ENCODE peak calls at places on chromosome 1, in ten cellular contexts. N is AG04450; P is thoracic aorta; K is Right ventricle myocardium superior; L is ELF-1; U is HFF-Myc; R is omental fat pad; W is NCI-H1417; T is stimulated activated CD4-positive, alpha-beta T cell treated with anti-CD3 and anti-CD28 coated beads, Interleukin-4, amount 100 ng/mL, for 48 hours; A is T-cell. B is an unnamed sample.

GRCh38 chr1:209880051-209880450 is 52.3 kb downstream of the UTP25 start:
- DNase-seq in A (no peak), N (no peak), K (no peak), U (no peak), R (no peak), W (peak), L (no peak), T (no peak), P (no peak), B (no peak)

GRCh38 chr1:78533536-78533935 is 42.8 kb downstream of the PTGFR start:
- DNase-seq in K (no peak), A (no peak), N (no peak), T (no peak), W (no peak), P (no peak), U (no peak), R (no peak), L (no peak), B (no peak)

GRCh38 chr1:169235568-169235967 is 129.1 kb downstream of the ATP1B1 start:
- DNase-seq in U (no peak), P (no peak), N (no peak), K (no peak), T (no peak), R (no peak), W (no peak), L (no peak), A (no peak), B (no peak)

GRCh38 chr1:231971397-231972233 is 345.0 kb downstream of the DISC1 start:
- DNase-seq in W (peak), P (no peak), N (no peak), A (no peak), R (no peak), L (no peak), K (no peak), U (no peak), T (no peak), B (no peak)

GRCh38 chr1:155396874-155397476 is 76.3 kb downstream of the RUSC1 start:
- DNase-seq in K (no peak), R (no peak), U (no peak), T (no peak), L (no peak), A (no peak), N (no peak), W (no peak), P (no peak), B (no peak)

GRCh38 chr1:78491311-78492071 is 717 bp downstream of the PTGFR start:
- DNase-seq in K (peak), U (no peak), T (no peak), P (no peak), R (peak), W (peak), L (peak), A (no peak), N (no peak), B (peak)

GRCh38 chr1:206896261-206896660 is 982 bp upstream of the IL24 start:
- DNase-seq in P (no peak), R (no peak), A (no peak), W (peak), T (no peak), U (no peak), L (no peak), N (no peak), K (no peak), B (no peak)

GRCh38 chr1:29503441-29503840 is 267.1 kb downstream of the PTPRU start:
- DNase-seq in L (no peak), W (peak), U (no peak), N (no peak), R (no peak), T (no peak), P (no peak), K (no peak), A (no peak), B (peak)

GRCh38 chr1:24586970-24587820 is 31.3 kb downstream of the NCMAP start:
- DNase-seq in P (no peak), U (peak), R (no peak), L (peak), N (peak), A (peak), K (no peak), W (peak), T (peak), B (no peak)

GRCh38 chr1:85311818-85312217 is 35.4 kb upstream of the BCL10 start:
- DNase-seq in A (no peak), N (no peak), T (no peak), R (no peak), L (no peak), U (no peak), W (no peak), P (no peak), K (no peak), B (peak)

B was measured in islet precursor cell.